ENCODE peak calls at places on chromosome 18, in nine cellular contexts. V is cardiac muscle cell; E is body of pancreas; A is M059J; X is frontal cortex; J is stimulated activated CD8-positive, alpha-beta memory T cell treated with anti-CD3 and anti-CD28 coated beads, Interleukin-4, amount 100 ng/mL, for 4 hours; H is AG08395; P is stimulated activated CD4-positive, alpha-beta T cell treated with anti-CD3 and anti-CD28 coated beads, TNF-alpha, amount 100 ng/mL, for 24 hours; Q is amygdala. L is an unnamed sample.

GRCh38 chr18:55781481-55781957 is 193.5 kb upstream of the TCF4 start:
- DNase-seq in V (peak; percentile 86), E (no peak), A (peak; percentile 83), X (peak; percentile 48), J (no peak), H (peak; percentile 74), P (no peak), Q (peak; percentile 73), L (no peak)

GRCh38 chr18:69586581-69586980 is 185.9 kb downstream of the DOK6 start:
- DNase-seq in V (no peak), E (no peak), A (no peak), X (no peak), J (no peak), H (no peak), P (no peak), Q (no peak), L (no peak)

GRCh38 chr18:8006979-8007378 is 439.9 kb downstream of the PTPRM start:
- DNase-seq in V (no peak), E (no peak), A (no peak), X (no peak), J (no peak), H (no peak), P (no peak), Q (no peak), L (no peak)

GRCh38 chr18:69757733-69758132 is 189.9 kb downstream of the CD226 start:
- DNase-seq in V (peak; percentile 6), E (no peak), A (peak; percentile 26), X (no peak), J (no peak), H (no peak), P (no peak), Q (no peak), L (no peak)

GRCh38 chr18:8435376-8435775 is 173.9 kb upstream of the RAB12 start:
- DNase-seq in V (no peak), E (no peak), A (no peak), X (no peak), J (no peak), H (no peak), P (no peak), Q (no peak), L (no peak)

GRCh38 chr18:68454511-68455228 is 260.2 kb downstream of the TMX3 start:
- DNase-seq in V (peak; percentile 74), E (no peak), A (peak; percentile 82), X (no peak), J (no peak), H (peak; percentile 57), P (no peak), Q (no peak), L (no peak)

GRCh38 chr18:7754258-7754657 is 187.1 kb downstream of the PTPRM start:
- DNase-seq in V (no peak), E (no peak), A (no peak), X (no peak), J (no peak), H (no peak), P (no peak), Q (no peak), L (no peak)

GRCh38 chr18:9989481-9989880 is 75.7 kb downstream of the VAPA start:
- DNase-seq in V (peak; percentile 33), E (no peak), A (no peak), X (no peak), J (no peak), H (no peak), P (no peak), Q (no peak), L (no peak)

GRCh38 chr18:78240867-78241266 is 738.8 kb upstream of the SALL3 start:
- DNase-seq in V (no peak), E (no peak), A (no peak), X (no peak), J (no peak), H (no peak), P (no peak), Q (no peak), L (no peak)

GRCh38 chr18:12904012-12904516 is 20.0 kb upstream of the PTPN2 start:
- DNase-seq in V (peak; percentile 54), E (no peak), A (peak; percentile 49), X (no peak), J (peak; percentile 30), H (no peak), P (no peak), Q (no peak), L (peak; percentile 41)

GRCh38 chr18:46518438-46518837 is 138.6 kb downstream of the LOXHD1 start:
- DNase-seq in V (no peak), E (no peak), A (peak; percentile 27), X (no peak), J (no peak), H (no peak), P (no peak), Q (no peak), L (no peak)

GRCh38 chr18:62339106-62339988 is 14.2 kb downstream of the TNFRSF11A start:
- DNase-seq in V (peak; percentile 55), E (no peak), A (peak; percentile 89), X (no peak), J (no peak), H (peak; percentile 19), P (no peak), Q (no peak), L (no peak)

GRCh38 chr18:66046025-66046602 is 295.3 kb downstream of the CDH7 start:
- DNase-seq in V (no peak), E (peak; percentile 22), A (no peak), X (no peak), J (no peak), H (no peak), P (no peak), Q (no peak), L (no peak)

GRCh38 chr18:74040008-74040407 is 107.6 kb downstream of the FBXO15 start:
- DNase-seq in V (no peak), E (no peak), A (no peak), X (no peak), J (no peak), H (no peak), P (no peak), Q (no peak), L (no peak)

GRCh38 chr18:13565228-13565627 is 161.1 kb downstream of the FAM210A start:
- DNase-seq in V (no peak), E (no peak), A (no peak), X (peak; percentile 77), J (no peak), H (peak; percentile 12), P (no peak), Q (peak; percentile 98), L (no peak)

GRCh38 chr18:48123324-48123723 is 192.9 kb upstream of the SMAD2 start:
- DNase-seq in V (no peak), E (no peak), A (no peak), X (no peak), J (no peak), H (no peak), P (no peak), Q (peak; percentile 50), L (no peak)

GRCh38 chr18:13915973-13916372 is 637 bp upstream of the MC2R start:
- DNase-seq in V (peak; percentile 33), E (no peak), A (no peak), X (no peak), J (no peak), H (no peak), P (no peak), Q (no peak), L (no peak)